ENCODE peak calls at places on chromosome 12, in eight cellular contexts. G is esophagus squamous epithelium, S is transverse colon, D is K562, N is tibial nerve, E is HCT116, I is adrenal gland, T is body of pancreas. W is an unnamed sample.

GRCh38 chr12:122981036-122981471 is 573 bp downstream of the ARL6IP4 start:
- DNase-seq in E (no peak), I (no peak), N (no peak), D (peak), S (no peak), G (no peak), T (no peak), W (no peak)

GRCh38 chr12:130433834-130434233 is 96.1 kb downstream of the PIWIL1 start:
- DNase-seq in I (no peak), N (no peak), T (no peak), S (no peak), D (no peak), G (no peak), E (no peak), W (peak)

GRCh38 chr12:47591387-47591786 is 114.4 kb downstream of the RPAP3 start:
- DNase-seq in I (no peak), T (no peak), N (no peak), D (no peak), G (no peak), E (no peak), S (no peak), W (no peak)

GRCh38 chr12:80107221-80107620 is 7.9 kb downstream of the OTOGL start:
- DNase-seq in S (no peak), D (no peak), T (no peak), E (no peak), G (no peak), I (no peak), N (no peak), W (no peak)

GRCh38 chr12:54622463-54623183 is 12.1 kb downstream of the LACRT start:
- DNase-seq in G (no peak), T (no peak), I (no peak), S (no peak), N (no peak), D (no peak), E (no peak), W (no peak)

GRCh38 chr12:12872934-12873275 is 18.5 kb upstream of the GPRC5A start:
- DNase-seq in E (peak), S (no peak), G (no peak), N (no peak), D (no peak), T (no peak), I (no peak), W (no peak)

GRCh38 chr12:50106907-50107306 is 3.1 kb downstream of the GPD1 start:
- DNase-seq in E (no peak), T (no peak), G (no peak), S (no peak), N (no peak), D (no peak), I (no peak), W (no peak)

GRCh38 chr12:115916910-115917668 is 360.4 kb downstream of the MED13L start:
- DNase-seq in S (peak), D (peak), G (no peak), N (peak), T (peak), I (peak), E (peak), W (peak)

GRCh38 chr12:125259525-125259924 is 194.3 kb downstream of the AACS start:
- DNase-seq in G (no peak), D (no peak), T (no peak), N (no peak), S (no peak), E (no peak), I (no peak), W (no peak)

GRCh38 chr12:108090932-108091331 is 38.2 kb upstream of the WSCD2 start:
- DNase-seq in I (no peak), S (no peak), N (no peak), D (no peak), E (no peak), T (no peak), G (no peak), W (no peak)

GRCh38 chr12:26250801-26251200 is 55.4 kb downstream of the SSPN start:
- DNase-seq in D (no peak), N (no peak), G (no peak), T (no peak), I (no peak), S (no peak), E (no peak), W (no peak)

GRCh38 chr12:91413591-91413990 is 231.0 kb upstream of the DCN start:
- DNase-seq in N (no peak), T (no peak), D (no peak), I (no peak), E (peak), G (no peak), S (peak), W (peak)

GRCh38 chr12:18296201-18296908 is 35.0 kb downstream of the PIK3C2G start:
- DNase-seq in G (no peak), D (no peak), T (no peak), S (no peak), E (no peak), I (no peak), N (no peak), W (no peak)

GRCh38 chr12:55736780-55737580 is 5.9 kb upstream of the GDF11 start:
- DNase-seq in E (peak), G (no peak), T (peak), N (no peak), S (peak), I (peak), D (peak), W (peak)

GRCh38 chr12:2934371-2934770 is 24.8 kb upstream of the TEAD4 start:
- DNase-seq in N (no peak), G (no peak), D (no peak), S (no peak), T (no peak), I (no peak), E (no peak), W (no peak)

GRCh38 chr12:42565001-42565400 is 24.5 kb downstream of the PRICKLE1 start:
- DNase-seq in N (no peak), I (no peak), S (no peak), E (no peak), G (no peak), T (no peak), D (no peak), W (no peak)

GRCh38 chr12:8699714-8700113 is 1.9 kb downstream of the RIMKLB start:
- DNase-seq in G (no peak), I (no peak), S (no peak), T (no peak), D (peak), E (no peak), N (no peak), W (no peak)

GRCh38 chr12:3281588-3282150 is 204.5 kb downstream of the TSPAN9 start:
- DNase-seq in T (no peak), S (no peak), G (no peak), E (no peak), D (no peak), I (no peak), N (no peak), W (no peak)

GRCh38 chr12:67080637-67081036 is 188.5 kb upstream of the CAND1 start:
- DNase-seq in D (no peak), S (no peak), N (no peak), T (no peak), E (no peak), G (no peak), I (no peak), W (no peak)

GRCh38 chr12:1425396-1425729 is 169.0 kb downstream of the FBXL14 start:
- DNase-seq in N (no peak), T (no peak), D (no peak), G (no peak), E (no peak), S (no peak), I (no peak), W (no peak)

GRCh38 chr12:39441963-39442894 is 691 bp downstream of the KIF21A start:
- DNase-seq in G (no peak), S (no peak), N (peak), D (peak), I (peak), T (peak), E (no peak), W (peak)

GRCh38 chr12:64889434-64890216 is 65.2 kb downstream of the TBC1D30 start:
- DNase-seq in D (no peak), S (no peak), G (no peak), N (no peak), I (no peak), E (no peak), T (no peak), W (no peak)

GRCh38 chr12:38919191-38919590 is 13.8 kb upstream of the CPNE8 start:
- DNase-seq in N (no peak), T (no peak), D (no peak), I (peak), E (no peak), S (no peak), G (no peak), W (no peak)

GRCh38 chr12:132309162-132310086 is 20.0 kb downstream of the GALNT9 start:
- DNase-seq in I (no peak), S (no peak), G (no peak), T (no peak), N (no peak), D (no peak), E (no peak), W (no peak)
- H3K4me3 ChIP-seq in I (no peak), S (no peak), G (no peak), T (no peak), N (no peak), D (no peak), E (no peak), W (no peak)

GRCh38 chr12:6914246-6914947 is at the start of gene ENO2:
- DNase-seq in N (peak), G (no peak), E (no peak), I (peak), D (peak), T (peak), S (peak), W (peak)
- TF ChIP-seq POLR2A in N (peak), G (no peak), E (no peak), I (peak), D (no peak), T (peak), S (peak), W (no peak)

GRCh38 chr12:120324841-120325417 is 2.6 kb downstream of the PLA2G1B start:
- DNase-seq in T (peak), S (no peak), N (no peak), I (no peak), E (no peak), G (no peak), D (no peak), W (no peak)
- H3K4me3 ChIP-seq in T (no peak), S (no peak), N (no peak), I (no peak), E (peak), G (no peak), D (no peak), W (no peak)

DNA sequence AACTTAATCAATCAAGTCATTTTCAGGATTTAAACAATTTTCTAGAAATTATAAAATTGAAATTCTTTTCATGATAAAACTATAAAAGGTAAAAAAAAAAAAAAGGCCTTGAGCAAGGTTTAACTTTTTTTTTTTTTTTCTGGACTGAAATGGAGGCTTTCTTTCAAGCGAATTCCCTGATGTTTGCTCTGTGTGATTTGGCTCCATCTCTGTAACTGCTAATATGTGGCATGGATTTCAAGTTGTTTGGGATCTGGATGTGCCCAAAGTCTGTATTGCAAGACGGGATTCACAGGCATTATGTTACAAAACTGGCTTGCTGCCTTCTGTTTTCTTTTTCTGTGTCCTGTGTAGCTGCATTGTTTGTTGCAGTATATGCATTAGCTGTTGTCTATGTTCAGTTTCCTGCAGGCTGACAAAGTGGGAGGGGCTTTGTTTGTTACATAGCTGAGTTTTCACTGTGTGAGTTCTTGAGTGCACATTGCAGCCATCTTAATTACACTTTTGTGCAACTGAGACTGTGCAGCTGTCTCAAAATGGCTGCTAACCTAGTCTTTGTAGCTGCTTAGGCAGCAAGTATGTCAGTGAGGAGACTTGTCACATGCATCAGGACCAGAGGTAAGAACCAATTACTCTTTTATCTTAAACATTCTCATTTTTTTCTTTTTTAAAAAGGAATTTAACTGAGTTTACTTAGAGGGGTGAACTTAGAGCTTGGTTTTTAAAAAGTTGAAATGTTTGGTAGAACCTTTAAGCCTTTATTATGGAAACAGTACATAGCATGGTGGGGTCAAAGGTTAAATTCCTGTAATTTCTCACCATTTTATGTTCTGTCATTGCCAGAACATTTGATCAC is 19.5 kb downstream of the ATF7IP start:
- DNase-seq in E (peak), D (peak), I (peak), G (no peak), S (peak), T (peak), N (no peak), W (peak)
- TF ChIP-seq POLR2A in E (no peak), D (peak), I (no peak), G (no peak), S (no peak), T (peak), N (no peak), W (no peak)

DNA sequence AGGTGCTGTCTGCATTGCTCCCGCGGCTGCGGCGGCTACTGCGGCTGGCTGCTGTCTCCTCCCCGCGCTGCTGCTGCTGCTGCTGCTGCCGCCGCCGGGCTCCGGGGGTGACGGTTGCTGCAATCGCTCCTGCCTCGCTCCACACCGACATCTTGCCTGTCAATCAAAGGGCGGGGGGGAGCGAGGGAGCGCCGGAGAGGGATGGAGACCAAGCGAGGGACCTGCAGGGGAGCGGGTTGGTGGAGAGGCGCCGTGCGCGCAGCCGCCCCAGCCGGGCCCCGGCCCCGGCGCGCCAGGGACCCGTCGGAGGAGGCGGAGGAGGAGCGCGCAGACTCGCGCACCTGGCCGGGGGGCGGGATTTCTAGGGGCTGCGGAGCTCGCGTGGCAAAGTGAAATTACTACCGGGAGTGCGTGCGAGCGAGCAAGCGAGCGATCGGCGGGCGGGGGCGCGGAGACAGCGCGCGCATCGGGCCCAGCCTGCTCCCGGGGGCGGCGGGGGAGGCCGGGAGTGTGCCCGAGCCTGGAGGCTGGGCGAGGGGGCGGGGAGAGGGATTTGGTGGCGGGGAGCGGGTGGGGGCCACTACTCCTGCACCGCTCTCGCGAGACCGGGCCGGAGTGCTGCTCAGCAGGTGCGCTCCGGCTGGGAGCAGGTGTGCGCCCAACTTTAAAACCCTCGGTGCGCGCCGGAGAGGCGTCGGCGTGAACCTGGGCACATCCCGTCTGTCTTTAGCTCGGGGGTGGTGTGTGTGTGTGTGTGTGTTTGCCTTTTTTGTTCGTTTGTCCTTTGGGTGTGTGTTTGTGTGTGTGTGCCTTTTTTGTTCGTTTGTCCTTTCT is at the start of gene KSR2:
- DNase-seq in N (no peak), D (peak), G (no peak), E (peak), I (no peak), S (peak), T (peak), W (peak)
- H3K4me3 ChIP-seq in N (no peak), D (no peak), G (peak), E (peak), I (peak), S (peak), T (peak), W (no peak)

GRCh38 chr12:28191018-28191595 is 851 bp downstream of the CCDC91 start:
- DNase-seq in G (no peak), E (no peak), T (no peak), N (no peak), S (peak), I (no peak), D (peak), W (peak)

GRCh38 chr12:28192145-28192544 is 1.9 kb downstream of the CCDC91 start:
- DNase-seq in N (no peak), G (no peak), E (no peak), I (no peak), S (no peak), T (no peak), D (peak), W (no peak)

GRCh38 chr12:28189774-28190320 is 409 bp upstream of the CCDC91 start:
- DNase-seq in I (no peak), E (no peak), G (no peak), T (no peak), S (no peak), D (no peak), N (no peak), W (no peak)

GRCh38 chr12:28191690-28192089 is 1.4 kb downstream of the CCDC91 start:
- DNase-seq in I (no peak), T (peak), N (no peak), E (no peak), D (peak), S (peak), G (no peak), W (no peak)

DNA sequence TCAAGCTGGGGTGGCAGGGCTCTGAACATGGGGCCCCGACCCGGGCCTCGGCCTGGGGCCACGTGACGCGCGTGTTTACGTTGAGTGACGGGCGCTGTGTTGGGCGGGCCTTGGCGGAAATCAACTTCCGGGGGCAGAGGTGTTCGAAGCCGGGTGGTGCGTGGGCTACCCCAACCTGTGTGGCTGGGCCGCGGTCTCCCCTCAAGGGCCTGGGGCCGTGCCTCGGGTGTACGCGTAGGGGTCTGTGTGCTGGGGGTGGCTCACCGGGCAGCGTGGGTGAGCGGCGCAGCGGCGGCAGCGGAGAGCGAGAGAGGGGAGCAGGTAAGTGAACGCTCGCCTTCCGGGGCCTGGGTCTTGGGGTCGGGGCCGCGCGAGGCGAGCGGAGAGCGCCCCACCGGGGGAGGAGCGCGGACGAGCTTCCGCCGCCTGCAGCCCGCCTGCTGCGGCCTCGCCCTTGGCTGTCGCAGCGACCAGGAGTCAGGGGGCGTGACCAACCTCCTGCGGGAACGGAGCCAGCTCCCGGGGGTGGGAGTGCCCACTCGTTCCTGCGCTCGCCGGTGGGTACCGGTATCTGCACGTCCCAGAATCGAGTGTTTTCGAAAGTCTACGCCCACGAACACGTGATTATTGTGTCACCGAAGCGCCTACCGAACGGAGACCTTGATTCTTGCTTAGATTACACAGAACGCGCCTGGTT is at the start of gene CCDC91:
- DNase-seq in T (peak), E (peak), S (peak), N (peak), G (peak), D (peak), I (peak), W (peak)
- TF ChIP-seq POLR2A in T (peak), E (peak), S (peak), N (peak), G (no peak), D (peak), I (peak), W (no peak)

GRCh38 chr12:169528-170360 is 44.2 kb downstream of the SLC6A12 start:
- DNase-seq in E (no peak), T (no peak), N (no peak), S (no peak), G (no peak), D (peak), I (no peak), W (no peak)
- H3K4me3 ChIP-seq in E (no peak), T (no peak), N (no peak), S (no peak), G (no peak), D (no peak), I (no peak), W (no peak)

GRCh38 chr12:6424008-6424347 is 20.8 kb upstream of the CD27 start:
- DNase-seq in N (no peak), D (no peak), E (no peak), T (no peak), I (no peak), G (no peak), S (no peak), W (no peak)

GRCh38 chr12:6428326-6428725 is 16.4 kb upstream of the CD27 start:
- DNase-seq in S (no peak), E (no peak), D (no peak), N (no peak), G (no peak), T (no peak), I (no peak), W (no peak)

GRCh38 chr12:6424848-6425247 is 19.9 kb upstream of the CD27 start:
- DNase-seq in S (no peak), G (no peak), I (no peak), N (no peak), D (peak), E (no peak), T (no peak), W (no peak)

GRCh38 chr12:6425588-6426531 is 18.9 kb upstream of the CD27 start:
- DNase-seq in S (no peak), I (peak), T (no peak), N (no peak), D (no peak), E (no peak), G (no peak), W (no peak)

DNA sequence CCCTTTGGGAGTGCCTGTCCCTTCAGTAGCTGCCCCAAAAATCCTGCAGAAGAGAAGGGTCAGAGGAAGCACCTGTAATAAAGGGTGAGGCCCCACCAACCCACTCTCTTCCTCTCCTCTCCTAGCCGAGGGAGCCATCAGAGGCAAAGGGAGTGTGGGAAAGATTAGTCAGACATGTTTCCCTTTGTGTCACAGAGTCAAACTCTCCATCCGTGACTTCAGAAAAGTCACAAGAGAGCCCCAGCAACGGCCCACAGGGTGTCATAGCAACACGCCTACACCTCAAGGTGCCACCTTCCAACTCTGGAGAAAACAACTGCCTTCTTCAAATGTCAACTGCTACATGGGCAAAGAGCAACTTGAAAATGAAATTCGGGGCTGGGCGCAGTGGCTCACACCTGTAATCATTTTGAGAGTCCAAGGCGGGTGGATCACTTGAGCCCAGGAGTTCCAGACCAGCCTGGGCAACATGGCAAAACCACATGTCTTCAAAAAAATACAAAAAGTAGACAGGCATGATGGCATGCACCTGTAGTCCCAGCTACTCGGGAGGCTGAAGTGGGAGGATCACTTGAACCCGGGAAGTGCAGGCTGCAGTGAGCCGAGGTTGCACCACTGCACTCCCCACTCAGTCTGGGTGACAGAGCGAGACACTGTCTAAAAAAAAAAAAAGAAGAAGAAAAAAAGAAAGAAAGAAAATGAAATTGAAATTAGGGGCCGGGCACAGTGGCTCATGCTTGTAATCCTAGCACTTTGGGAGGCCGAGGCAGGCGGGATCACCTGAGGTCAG is 17.7 kb upstream of the CD27 start:
- DNase-seq in G (no peak), E (no peak), N (no peak), T (no peak), S (peak), I (no peak), D (no peak), W (peak)
- TF ChIP-seq POLR2A in G (no peak), E (no peak), N (no peak), T (no peak), S (no peak), I (no peak), D (no peak), W (no peak)

W was measured in lower leg skin.